ENCODE peak calls at places on chromosomes 12 and 14, in eight cellular contexts. Q is cardiac fibroblast, C is OCI-LY7, T is uterus, J is dorsolateral prefrontal cortex, W is ovary, Z is natural killer cell, N is astrocyte of the cerebellum. S is an unnamed sample.
A peak's percentile ranks its signal among the peaks of the same experiment; 100 is the strongest.

GRCh38 chr12:47032644-47033043 is 46.8 kb upstream of the PCED1B start:
- DNase-seq in Q (peak; percentile 84), C (peak; percentile 60), T (no peak), J (no peak), W (no peak), Z (no peak), N (peak; percentile 57), S (no peak)

GRCh38 chr14:54709444-54709843 is 142.5 kb downstream of the SAMD4A start:
- DNase-seq in Q (no peak), C (no peak), T (no peak), J (no peak), W (no peak), Z (no peak), N (no peak), S (no peak)

GRCh38 chr12:6552140-6552551 is 3.7 kb downstream of the IFFO1 start:
- DNase-seq in Q (peak; percentile 37), C (no peak), T (peak; percentile 65), J (no peak), W (no peak), Z (no peak), N (no peak), S (no peak)

GRCh38 chr14:68510951-68511726 is 281.7 kb downstream of the ZFP36L1 start:
- DNase-seq in Q (no peak), C (no peak), T (no peak), J (no peak), W (no peak), Z (no peak), N (peak; percentile 81), S (no peak)

GRCh38 chr12:90017316-90017715 is 308.7 kb upstream of the ATP2B1 start:
- DNase-seq in Q (no peak), C (no peak), T (no peak), J (no peak), W (no peak), Z (no peak), N (no peak), S (no peak)

GRCh38 chr14:105473033-105473676 is 1.5 kb upstream of the CRIP2 start:
- DNase-seq in Q (no peak), C (no peak), T (no peak), J (no peak), W (no peak), Z (no peak), N (no peak), S (no peak)

GRCh38 chr12:90510948-90511347 is 444.0 kb downstream of the CCER1 start:
- DNase-seq in Q (peak; percentile 77), C (no peak), T (no peak), J (no peak), W (no peak), Z (no peak), N (no peak), S (no peak)

GRCh38 chr14:35927727-35928126 is 101.6 kb downstream of the BRMS1L start:
- DNase-seq in Q (peak; percentile 6), C (no peak), T (no peak), J (no peak), W (no peak), Z (no peak), N (no peak), S (no peak)

GRCh38 chr12:122009741-122010140 is 11.9 kb upstream of the BCL7A start:
- DNase-seq in Q (no peak), C (peak; percentile 93), T (no peak), J (no peak), W (no peak), Z (no peak), N (no peak), S (no peak)

GRCh38 chr12:62629413-62629812 is 162.8 kb downstream of the MON2 start:
- DNase-seq in Q (no peak), C (no peak), T (no peak), J (no peak), W (no peak), Z (no peak), N (no peak), S (no peak)

GRCh38 chr12:19800884-19801283 is 361.6 kb downstream of the AEBP2 start:
- DNase-seq in Q (peak; percentile 57), C (no peak), T (no peak), J (no peak), W (no peak), Z (no peak), N (no peak), S (no peak)

GRCh38 chr12:24760162-24760561 is 188.7 kb downstream of the BCAT1 start:
- DNase-seq in Q (no peak), C (no peak), T (no peak), J (no peak), W (no peak), Z (no peak), N (no peak), S (no peak)

GRCh38 chr14:96268426-96269358 is 12.7 kb downstream of the BDKRB1 start:
- DNase-seq in Q (peak; percentile 92), C (no peak), T (peak; percentile 80), J (no peak), W (peak; percentile 35), Z (no peak), N (peak; percentile 62), S (no peak)

GRCh38 chr12:78359530-78359929 is 505.0 kb upstream of the SYT1 start:
- DNase-seq in Q (peak; percentile 23), C (no peak), T (peak; percentile 56), J (no peak), W (peak; percentile 80), Z (no peak), N (peak; percentile 27), S (no peak)

GRCh38 chr12:122310636-122311035 is 44.3 kb upstream of the VPS33A start:
- DNase-seq in Q (no peak), C (peak; percentile 17), T (no peak), J (no peak), W (no peak), Z (no peak), N (no peak), S (no peak)

GRCh38 chr12:121241203-121241970 is 31.5 kb downstream of the P2RX4 start:
- DNase-seq in Q (no peak), C (no peak), T (peak; percentile 49), J (no peak), W (peak; percentile 47), Z (no peak), N (no peak), S (no peak)

GRCh38 chr14:59754256-59754655 is 116.3 kb downstream of the RTN1 start:
- DNase-seq in Q (peak; percentile 31), C (no peak), T (no peak), J (no peak), W (no peak), Z (no peak), N (no peak), S (no peak)

GRCh38 chr12:69119770-69120169 is 119.6 kb upstream of the CPSF6 start:
- DNase-seq in Q (no peak), C (no peak), T (no peak), J (no peak), W (no peak), Z (no peak), N (no peak), S (no peak)

GRCh38 chr12:30622509-30622908 is 73.2 kb downstream of the IPO8 start:
- DNase-seq in Q (peak; percentile 80), C (no peak), T (no peak), J (no peak), W (no peak), Z (no peak), N (no peak), S (no peak)

GRCh38 chr12:87120440-87120839 is 864.2 kb upstream of the MGAT4C start:
- DNase-seq in Q (no peak), C (no peak), T (no peak), J (no peak), W (no peak), Z (no peak), N (no peak), S (no peak)

GRCh38 chr12:129186952-129187351 is 333.7 kb downstream of the GLT1D1 start:
- DNase-seq in Q (no peak), C (peak; percentile 1), T (no peak), J (no peak), W (no peak), Z (no peak), N (no peak), S (no peak)
- TF ChIP-seq CTCF in Q (no peak), C (peak; percentile 52), T (no peak), J (no peak), W (no peak), Z (no peak), N (peak; percentile 24), S (peak; percentile 13)

GRCh38 chr14:23517650-23518329 is 33.8 kb downstream of the ZFHX2 start:
- DNase-seq in Q (no peak), C (no peak), T (no peak), J (no peak), W (no peak), Z (no peak), N (no peak), S (no peak)
- TF ChIP-seq CTCF in Q (no peak), C (no peak), T (no peak), J (no peak), W (no peak), Z (no peak), N (no peak), S (peak; percentile 14)

GRCh38 chr14:52447236-52447635 is 105.1 kb downstream of the TXNDC16 start:
- DNase-seq in Q (no peak), C (no peak), T (no peak), J (no peak), W (no peak), Z (no peak), N (no peak), S (no peak)

GRCh38 chr14:52443506-52443905 is 108.8 kb downstream of the TXNDC16 start:
- DNase-seq in Q (peak; percentile 59), C (no peak), T (no peak), J (no peak), W (no peak), Z (no peak), N (no peak), S (no peak)

GRCh38 chr14:52442602-52443001 is 109.7 kb downstream of the TXNDC16 start:
- DNase-seq in Q (no peak), C (no peak), T (no peak), J (no peak), W (no peak), Z (no peak), N (no peak), S (no peak)

DNA sequence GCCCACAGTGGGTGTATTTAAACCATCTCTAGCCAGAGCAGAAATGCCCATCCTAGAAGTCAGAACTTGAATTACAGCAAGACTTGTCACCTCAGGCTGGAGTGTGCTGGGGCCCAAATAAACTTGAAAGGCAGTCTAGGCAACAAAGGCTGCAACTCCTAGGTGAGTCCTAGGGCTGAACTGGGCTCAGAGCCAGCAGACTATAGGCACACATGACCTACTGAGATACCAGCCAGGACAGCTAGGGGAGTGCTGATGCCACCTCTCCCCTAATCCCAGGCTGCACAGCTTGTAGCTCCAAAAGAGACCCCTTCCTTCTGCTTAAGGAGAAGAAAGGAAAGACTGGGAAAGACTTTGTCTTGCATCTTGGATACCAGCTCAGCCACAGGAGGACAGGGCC is 106.0 kb downstream of the TXNDC16 start:
- DNase-seq in Q (no peak), C (no peak), T (no peak), J (no peak), W (no peak), Z (no peak), N (no peak), S (no peak)
- TF ChIP-seq CTCF in Q (no peak), C (no peak), T (no peak), J (no peak), W (no peak), Z (no peak), N (no peak), S (no peak)

DNA sequence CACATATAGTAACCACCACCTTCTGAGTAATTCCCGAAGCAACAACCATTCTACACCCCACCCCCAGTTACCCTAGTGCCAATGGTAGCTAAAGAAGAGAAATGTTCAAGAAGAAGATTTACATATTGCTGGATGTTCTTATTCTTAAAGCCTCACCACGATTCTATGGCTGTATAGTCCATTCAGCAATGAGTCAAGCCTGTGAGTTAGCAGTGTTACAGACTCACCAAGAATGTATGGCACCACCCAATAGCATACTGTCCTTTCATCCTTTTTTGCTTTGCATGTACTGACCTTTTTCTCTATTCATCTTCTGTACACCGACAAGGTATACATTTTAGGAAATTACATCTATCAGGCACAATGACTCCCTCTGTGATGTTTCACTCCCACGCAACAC is 945.9 kb downstream of the DIO2 start:
- DNase-seq in Q (peak; percentile 62), C (no peak), T (no peak), J (no peak), W (no peak), Z (no peak), N (no peak), S (no peak)
- TF ChIP-seq CTCF in Q (no peak), C (no peak), T (no peak), J (no peak), W (no peak), Z (no peak), N (no peak), S (no peak)

S was measured in D721Med.